ENCODE peak calls at places on chromosomes 16 and 17, in six cellular contexts. N is IMR-90, K is H9, B is neuronal stem cell, X is H1, D is trophoblast cell. R is an unnamed sample.

GRCh38 chr17:4539025-4539424 is 16.2 kb downstream of the MYBBP1A start:
- DNase-seq in N (no peak), K (no peak), B (no peak), X (no peak), D (no peak), R (no peak)

GRCh38 chr17:60146206-60146605 is 3.6 kb upstream of the CA4 start:
- DNase-seq in N (no peak), K (no peak), B (no peak), X (no peak), D (peak), R (no peak)

GRCh38 chr17:36728030-36728991 is 126.9 kb downstream of the MRM1 start:
- DNase-seq in N (no peak), K (no peak), B (no peak), X (no peak), D (no peak), R (no peak)

GRCh38 chr17:4148611-4149308 is 5.8 kb downstream of the CYB5D2 start:
- DNase-seq in N (no peak), K (no peak), B (no peak), X (no peak), D (peak), R (no peak)

GRCh38 chr17:64097196-64097936 is 32.6 kb downstream of the ERN1 start:
- DNase-seq in N (peak), K (no peak), B (no peak), X (no peak), D (no peak), R (peak)

GRCh38 chr16:30805370-30806169 is 18.6 kb upstream of the ZNF629 start:
- DNase-seq in N (peak), K (peak), B (peak), X (no peak), D (peak), R (peak)

GRCh38 chr16:49625311-49626035 is 230.4 kb downstream of the ZNF423 start:
- DNase-seq in N (no peak), K (peak), B (no peak), X (no peak), D (no peak), R (no peak)

GRCh38 chr17:64736804-64737492 is 74.8 kb upstream of the SMURF2 start:
- DNase-seq in N (peak), K (peak), B (no peak), X (no peak), D (peak), R (peak)

GRCh38 chr16:85440744-85441143 is 172.4 kb upstream of the GSE1 start:
- DNase-seq in N (no peak), K (no peak), B (no peak), X (no peak), D (no peak), R (no peak)

GRCh38 chr17:58329035-58329807 is 626 bp upstream of the TSPOAP1 start:
- DNase-seq in N (no peak), K (no peak), B (no peak), X (no peak), D (peak), R (no peak)

GRCh38 chr17:57682667-57683066 is 62.4 kb downstream of the CCDC182 start:
- DNase-seq in N (no peak), K (no peak), B (no peak), X (no peak), D (no peak), R (no peak)

GRCh38 chr16:46914556-46915201 is 30.5 kb downstream of the GPT2 start:
- DNase-seq in N (no peak), K (no peak), B (no peak), X (no peak), D (no peak), R (no peak)

GRCh38 chr16:10878644-10879498 is 1.9 kb downstream of the CIITA start:
- DNase-seq in N (peak), K (peak), B (no peak), X (no peak), D (no peak), R (peak)

GRCh38 chr16:46721885-46722284 is 26.3 kb downstream of the MYLK3 start:
- DNase-seq in N (no peak), K (no peak), B (no peak), X (no peak), D (no peak), R (no peak)

GRCh38 chr16:2032285-2033056 is 5.8 kb downstream of the NHERF2 start:
- DNase-seq in N (peak), K (no peak), B (no peak), X (no peak), D (no peak), R (peak)

GRCh38 chr16:17273142-17273561 is 197.6 kb downstream of the XYLT1 start:
- DNase-seq in N (peak), K (no peak), B (no peak), X (no peak), D (peak), R (no peak)

GRCh38 chr17:70137451-70138230 is 31.7 kb upstream of the KCNJ2 start:
- DNase-seq in N (peak), K (no peak), B (no peak), X (no peak), D (peak), R (peak)

GRCh38 chr17:7579001-7579838 is at the start of gene CD68:
- DNase-seq in N (peak), K (peak), B (no peak), X (no peak), D (peak), R (peak)

GRCh38 chr16:88466949-88467348 is 13.9 kb downstream of the ZFPM1 start:
- DNase-seq in N (no peak), K (no peak), B (no peak), X (no peak), D (no peak), R (no peak)

GRCh38 chr17:65794572-65794971 is 233.1 kb upstream of the AXIN2 start:
- DNase-seq in N (peak), K (peak), B (no peak), X (no peak), D (peak), R (peak)

GRCh38 chr17:45414997-45415881 is 17.4 kb downstream of the ARHGAP27 start:
- DNase-seq in N (no peak), K (peak), B (no peak), X (no peak), D (no peak), R (no peak)

GRCh38 chr17:79439493-79439892 is 171.4 kb downstream of the RBFOX3 start:
- DNase-seq in N (no peak), K (no peak), B (no peak), X (no peak), D (no peak), R (no peak)

GRCh38 chr17:79438045-79438444 is 172.8 kb downstream of the RBFOX3 start:
- DNase-seq in N (no peak), K (no peak), B (no peak), X (no peak), D (no peak), R (no peak)

GRCh38 chr17:79440251-79440650 is 170.6 kb downstream of the RBFOX3 start:
- DNase-seq in N (no peak), K (no peak), B (no peak), X (no peak), D (no peak), R (no peak)

GRCh38 chr17:79437081-79437480 is 173.8 kb downstream of the RBFOX3 start:
- DNase-seq in N (no peak), K (no peak), B (no peak), X (no peak), D (no peak), R (no peak)

DNA sequence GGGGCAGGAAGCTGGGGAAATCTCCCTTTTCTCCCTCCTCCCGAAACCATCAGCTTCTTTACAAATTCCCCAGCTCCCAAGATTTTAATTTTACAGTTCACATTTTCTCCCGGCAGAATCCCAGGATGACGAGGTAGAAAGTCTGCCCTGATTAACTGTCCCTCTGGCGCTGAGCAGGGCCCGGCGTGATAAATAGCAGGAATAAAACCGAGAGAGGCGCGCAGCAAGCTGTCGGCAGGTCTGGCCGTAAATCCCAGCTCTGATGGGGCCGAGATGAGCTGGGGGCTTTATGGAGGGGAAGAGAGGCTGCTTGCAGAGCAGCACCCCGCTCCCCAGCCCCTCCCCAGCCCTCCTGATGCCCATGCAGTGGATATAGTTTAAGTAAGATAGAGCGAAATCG is 171.9 kb downstream of the RBFOX3 start:
- DNase-seq in N (no peak), K (no peak), B (no peak), X (no peak), D (no peak), R (no peak)
- H4K91ac ChIP-seq in N (no peak), K (no peak), B (no peak), X (no peak), D (no peak), R (no peak)

GRCh38 chr16:60605176-60605575 is 1431.1 kb downstream of the CDH8 start:
- DNase-seq in N (no peak), K (peak), B (no peak), X (no peak), D (no peak), R (no peak)
- H4K91ac ChIP-seq in N (no peak), K (no peak), B (no peak), X (no peak), D (no peak), R (no peak)

GRCh38 chr17:50482516-50482915 is 3.9 kb downstream of the RSAD1 start:
- DNase-seq in N (peak), K (peak), B (peak), X (peak), D (peak), R (peak)
- H4K91ac ChIP-seq in N (peak), K (no peak), B (no peak), X (no peak), D (no peak), R (no peak)

GRCh38 chr16:75497558-75497957 is 2.3 kb upstream of the CHST6 start:
- DNase-seq in N (no peak), K (no peak), B (no peak), X (no peak), D (no peak), R (no peak)
- H4K91ac ChIP-seq in N (no peak), K (no peak), B (no peak), X (no peak), D (no peak), R (no peak)

GRCh38 chr16:5466551-5466950 is 369.0 kb upstream of the EEF2KMT start:
- DNase-seq in N (no peak), K (peak), B (no peak), X (no peak), D (no peak), R (no peak)

GRCh38 chr16:5465714-5466113 is 368.1 kb upstream of the EEF2KMT start:
- DNase-seq in N (no peak), K (no peak), B (no peak), X (no peak), D (no peak), R (no peak)

GRCh38 chr16:5467552-5467951 is 370.0 kb upstream of the EEF2KMT start:
- DNase-seq in N (no peak), K (no peak), B (no peak), X (no peak), D (no peak), R (no peak)

GRCh38 chr16:5468488-5468887 is 370.9 kb upstream of the EEF2KMT start:
- DNase-seq in N (no peak), K (no peak), B (no peak), X (no peak), D (no peak), R (no peak)
- H4K91ac ChIP-seq in N (no peak), K (no peak), B (no peak), X (no peak), D (no peak), R (no peak)

GRCh38 chr17:55749985-55750384 is 866 bp upstream of the PCTP start:
- DNase-seq in N (no peak), K (no peak), B (no peak), X (no peak), D (no peak), R (no peak)
- H4K91ac ChIP-seq in N (no peak), K (no peak), B (no peak), X (no peak), D (no peak), R (no peak)

GRCh38 chr17:74836191-74836590 is 23.5 kb downstream of the GRIN2C start:
- DNase-seq in N (no peak), K (no peak), B (no peak), X (no peak), D (no peak), R (no peak)

GRCh38 chr17:74833501-74834361 is 26.0 kb downstream of the GRIN2C start:
- DNase-seq in N (peak), K (no peak), B (no peak), X (no peak), D (no peak), R (no peak)

GRCh38 chr17:74839955-74840354 is 19.7 kb downstream of the GRIN2C start:
- DNase-seq in N (no peak), K (no peak), B (no peak), X (no peak), D (no peak), R (no peak)

GRCh38 chr17:74838275-74838674 is 21.4 kb downstream of the GRIN2C start:
- DNase-seq in N (no peak), K (no peak), B (no peak), X (no peak), D (no peak), R (no peak)

GRCh38 chr17:74836691-74837467 is 22.8 kb downstream of the GRIN2C start:
- DNase-seq in N (no peak), K (no peak), B (no peak), X (no peak), D (no peak), R (no peak)
- H4K91ac ChIP-seq in N (no peak), K (no peak), B (no peak), X (no peak), D (no peak), R (no peak)

DNA sequence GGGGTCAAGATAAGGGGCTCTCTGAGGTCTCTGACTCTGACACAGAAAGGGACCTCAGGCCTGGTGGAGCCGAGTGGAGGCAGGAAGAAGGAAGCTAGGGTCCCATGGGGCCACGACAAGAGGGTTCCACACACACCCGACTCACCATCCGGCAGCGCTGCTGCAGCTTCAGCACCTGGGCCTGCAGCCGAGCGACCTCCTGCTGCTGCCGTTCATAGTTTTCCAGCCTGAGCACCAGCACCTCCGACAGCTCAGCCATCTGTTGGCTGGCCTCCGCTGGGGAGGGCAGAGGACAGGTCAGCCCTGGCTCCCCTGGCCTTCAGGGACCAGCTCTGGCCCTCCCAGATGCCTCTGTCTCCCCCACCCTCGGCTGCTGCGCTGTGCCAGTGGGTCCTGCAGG is 6.4 kb downstream of the HAP1 start:
- DNase-seq in N (no peak), K (no peak), B (no peak), X (no peak), D (no peak), R (no peak)
- H4K91ac ChIP-seq in N (no peak), K (no peak), B (no peak), X (no peak), D (no peak), R (no peak)

GRCh38 chr16:868846-869822 is 68.6 kb upstream of the GNG13 start:
- DNase-seq in N (no peak), K (no peak), B (no peak), X (no peak), D (no peak), R (no peak)

GRCh38 chr16:868386-868755 is 67.8 kb upstream of the GNG13 start:
- DNase-seq in N (no peak), K (no peak), B (no peak), X (no peak), D (no peak), R (no peak)

GRCh38 chr16:870856-871561 is 70.5 kb upstream of the GNG13 start:
- DNase-seq in N (no peak), K (no peak), B (no peak), X (no peak), D (no peak), R (no peak)

GRCh38 chr16:871562-872330 is 71.2 kb upstream of the GNG13 start:
- DNase-seq in N (no peak), K (no peak), B (no peak), X (no peak), D (no peak), R (no peak)

DNA sequence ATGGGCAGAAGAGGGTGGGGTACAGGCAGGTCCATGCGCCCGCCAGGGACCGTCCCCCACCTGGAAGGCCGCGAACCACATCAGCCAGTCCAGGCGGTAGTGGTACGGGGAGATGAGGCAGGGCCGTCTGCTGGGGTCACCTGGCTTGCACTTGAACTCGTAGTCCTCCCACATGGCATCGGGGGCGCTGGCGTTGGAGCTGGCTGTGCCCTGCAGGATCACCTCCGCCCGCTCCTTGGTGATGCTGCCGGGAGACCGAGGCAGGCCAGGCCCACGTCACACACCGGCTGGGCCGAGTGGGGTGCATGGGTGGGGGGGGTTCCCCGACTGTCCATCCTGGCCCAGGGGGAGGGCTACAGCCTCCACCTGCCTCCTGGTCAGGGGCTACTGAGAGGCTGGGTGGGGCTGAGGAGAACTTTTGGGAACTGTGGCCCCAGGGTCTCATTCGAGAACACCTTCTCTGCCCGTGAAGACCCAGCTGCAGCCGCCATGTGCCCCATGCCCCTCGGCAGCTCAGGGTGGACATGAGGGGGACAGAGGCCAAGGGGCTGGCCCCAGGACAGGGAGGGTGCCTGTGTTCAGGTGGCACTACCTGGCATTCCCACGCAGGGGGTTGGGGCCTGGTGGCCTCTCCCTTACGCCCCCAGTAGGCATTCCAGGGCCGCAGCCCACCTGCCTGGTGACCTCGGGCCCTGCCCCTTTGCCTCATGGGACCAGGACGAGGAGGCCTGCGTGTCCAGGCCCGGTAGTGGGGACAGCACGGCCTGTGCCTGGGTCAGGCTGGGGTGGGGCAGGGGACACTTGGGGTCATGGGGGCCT is 69.5 kb upstream of the GNG13 start:
- DNase-seq in N (no peak), K (no peak), B (no peak), X (no peak), D (no peak), R (no peak)
- H4K91ac ChIP-seq in N (no peak), K (no peak), B (no peak), X (no peak), D (no peak), R (no peak)

GRCh38 chr17:31388770-31389672 is 2.5 kb upstream of the RAB11FIP4 start:
- DNase-seq in N (no peak), K (peak), B (no peak), X (no peak), D (peak), R (peak)
- H4K91ac ChIP-seq in N (no peak), K (no peak), B (no peak), X (no peak), D (no peak), R (no peak)

R was measured in mesenchymal stem cell.